ENCODE peak calls at places on chromosomes 1 and 21, in eight cellular contexts. D is CD4-positive, alpha-beta T cell; B is naive thymus-derived CD4-positive, alpha-beta T cell; S is RWPE1; V is lung; Y is CD8-positive, alpha-beta T cell; L is thoracic aorta; H is breast epithelium. F is an unnamed sample.

GRCh38 chr1:205914730-205915129 is 28.5 kb downstream of the SLC26A9 start:
- DNase-seq in L (no peak), D (no peak), S (no peak), B (no peak), H (no peak), Y (no peak), V (no peak), F (no peak)

GRCh38 chr1:3063379-3064295 is 5.4 kb upstream of the PRDM16 start:
- DNase-seq in Y (no peak), L (no peak), S (no peak), H (no peak), B (no peak), D (no peak), V (no peak), F (no peak)

GRCh38 chr1:193462629-193463320 is 276.4 kb upstream of the B3GALT2 start:
- DNase-seq in Y (no peak), S (no peak), B (no peak), V (no peak), D (no peak), H (no peak), L (no peak), F (no peak)

GRCh38 chr1:68346192-68346808 is 103.5 kb downstream of the RPE65 start:
- DNase-seq in D (no peak), Y (no peak), B (no peak), S (no peak), V (no peak), L (no peak), H (no peak), F (no peak)

GRCh38 chr1:82944192-82944591 is 1054.7 kb downstream of the TTLL7 start:
- DNase-seq in V (no peak), H (no peak), L (no peak), B (no peak), S (no peak), D (no peak), Y (no peak), F (no peak)

GRCh38 chr1:192518700-192519099 is 56.9 kb upstream of the RGS1 start:
- DNase-seq in H (no peak), B (no peak), S (no peak), L (no peak), Y (no peak), D (no peak), V (no peak), F (no peak)

GRCh38 chr1:87149166-87150065 is 179.3 kb upstream of the LMO4 start:
- DNase-seq in H (no peak), Y (no peak), V (no peak), L (no peak), D (no peak), S (peak), B (no peak), F (no peak)

GRCh38 chr21:45035477-45035848 is 38.9 kb upstream of the ADARB1 start:
- DNase-seq in V (no peak), H (no peak), L (no peak), D (no peak), S (no peak), Y (no peak), B (no peak), F (no peak)

GRCh38 chr1:203055166-203055799 is 29.0 kb downstream of the PPFIA4 start:
- DNase-seq in L (no peak), Y (no peak), D (no peak), V (no peak), B (no peak), S (no peak), H (no peak), F (no peak)

GRCh38 chr21:37509802-37510393 is 143.3 kb downstream of the DYRK1A start:
- DNase-seq in V (no peak), S (no peak), L (no peak), D (no peak), H (no peak), Y (no peak), B (no peak), F (no peak)

GRCh38 chr1:235888119-235888643 is 21.5 kb upstream of the LYST start:
- DNase-seq in D (peak), S (no peak), V (no peak), B (no peak), L (no peak), H (no peak), Y (peak), F (no peak)

DNA sequence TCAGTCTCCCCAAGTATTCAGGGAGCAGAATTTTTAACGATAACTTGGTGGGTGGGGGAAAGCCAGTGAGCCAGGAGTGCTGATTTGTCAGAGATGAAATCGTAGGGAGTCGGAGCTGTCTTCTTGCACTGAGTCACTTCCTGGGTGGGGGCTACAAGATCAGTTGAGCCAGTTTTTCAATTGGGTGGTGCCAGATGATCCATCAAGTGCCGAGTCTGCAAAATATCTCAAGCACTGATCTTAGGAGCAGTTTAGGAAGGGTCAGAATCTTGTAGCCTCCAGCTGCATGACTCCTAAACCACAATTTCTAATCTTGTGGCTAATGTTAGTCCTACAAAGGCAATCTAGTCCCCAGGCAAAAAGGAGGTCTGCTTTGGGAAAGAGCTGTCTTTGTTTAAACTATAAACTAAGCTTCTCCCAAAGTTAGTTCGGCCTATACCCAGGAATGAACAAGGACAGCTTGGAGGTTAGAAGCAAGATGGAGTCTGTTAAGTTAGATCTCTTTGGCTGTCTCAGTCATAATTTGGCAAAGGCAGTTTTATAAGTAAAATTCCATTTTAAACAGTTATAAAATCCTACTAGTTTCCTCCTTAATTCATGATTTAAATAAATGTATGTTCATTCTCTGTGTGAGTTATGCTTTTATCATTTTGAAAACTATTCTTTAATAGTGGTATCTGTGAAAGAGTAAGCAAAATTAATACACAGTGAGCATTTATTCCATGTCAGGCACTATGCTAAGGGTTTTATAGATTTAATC is 51.7 kb downstream of the SLC16A1 start:
- DNase-seq in V (no peak), D (no peak), Y (no peak), L (no peak), S (peak), B (no peak), H (no peak), F (no peak)
- H3K27ac ChIP-seq in V (no peak), D (no peak), Y (no peak), L (no peak), S (peak), B (no peak), H (no peak), F (no peak)

GRCh38 chr1:164753521-164754077 is 194.6 kb downstream of the PBX1 start:
- DNase-seq in D (no peak), H (no peak), B (no peak), L (no peak), S (no peak), Y (no peak), V (no peak), F (no peak)
- H3K27ac ChIP-seq in D (no peak), H (peak), B (no peak), L (peak), S (no peak), Y (no peak), V (peak), F (no peak)

GRCh38 chr1:27773732-27774445 is 870 bp downstream of the STX12 start:
- DNase-seq in L (no peak), D (no peak), V (no peak), B (no peak), S (no peak), Y (peak), H (no peak), F (no peak)

GRCh38 chr1:27770293-27770830 is 2.7 kb upstream of the STX12 start:
- DNase-seq in H (no peak), L (no peak), B (no peak), D (no peak), S (no peak), Y (no peak), V (no peak), F (no peak)

GRCh38 chr1:27772581-27772931 is 463 bp upstream of the STX12 start:
- DNase-seq in H (no peak), S (no peak), D (no peak), L (no peak), B (no peak), V (no peak), Y (no peak), F (no peak)

GRCh38 chr1:27772932-27773731 is at the start of gene STX12:
- DNase-seq in H (peak), B (peak), S (peak), V (peak), Y (peak), L (peak), D (peak), F (peak)

DNA sequence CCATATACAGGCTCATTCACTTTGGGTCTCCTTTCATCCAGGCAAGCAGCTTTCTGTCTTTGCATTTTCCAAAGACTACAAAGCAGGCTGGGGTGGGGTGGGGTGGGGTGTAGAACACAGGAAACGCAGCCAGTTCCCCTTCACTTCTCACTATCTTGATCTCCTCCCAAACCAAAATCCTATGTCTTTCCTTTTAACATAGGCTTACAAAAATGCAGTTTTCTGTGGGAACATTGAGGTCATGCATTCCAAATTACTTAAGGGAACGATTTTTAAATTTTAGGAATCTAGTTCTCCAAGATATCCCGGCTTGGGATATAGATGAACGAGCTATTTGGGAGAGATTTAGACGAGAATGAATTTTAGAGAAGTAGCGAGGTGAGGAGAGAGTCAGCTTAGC is 948 bp upstream of the STX12 start:
- DNase-seq in B (no peak), H (no peak), S (no peak), Y (no peak), V (no peak), D (no peak), L (no peak), F (no peak)
- H3K27ac ChIP-seq in B (peak), H (peak), S (no peak), Y (peak), V (no peak), D (peak), L (peak), F (no peak)

GRCh38 chr1:151518936-151519335 is 7.7 kb downstream of the CGN start:
- DNase-seq in B (no peak), D (no peak), Y (no peak), S (no peak), H (no peak), L (no peak), V (no peak), F (no peak)
- H3K27ac ChIP-seq in B (no peak), D (no peak), Y (no peak), S (no peak), H (no peak), L (no peak), V (peak), F (no peak)